ENCODE peak calls at places on chromosomes 11 and 22, in six cellular contexts. One of them, this sample, is unnamed. For H3K36me3, the result is how much of the 10 kb centered on the place peaks cover.

GRCh38 chr22:47031628-47031915 is 269.1 kb downstream of the TBC1D22A start:
- DNase-seq in H7: no peak
- DNase-seq in fibroblast of lung: no peak
- DNase-seq in pancreas: no peak
- DNase-seq in left ventricle myocardium inferior: peak
- DNase-seq in GM23248: no peak
- DNase-seq in this sample: no peak

GRCh38 chr11:111329306-111330204 is 31.2 kb downstream of the POU2AF3 start:
- DNase-seq in H7: no peak
- DNase-seq in fibroblast of lung: no peak
- DNase-seq in pancreas: peak
- DNase-seq in left ventricle myocardium inferior: peak
- DNase-seq in GM23248: no peak
- DNase-seq in this sample: no peak

GRCh38 chr11:102617491-102618026 is 7.6 kb downstream of the MMP20 start:
- DNase-seq in H7: no peak
- DNase-seq in fibroblast of lung: no peak
- DNase-seq in pancreas: no peak
- DNase-seq in left ventricle myocardium inferior: no peak
- DNase-seq in GM23248: no peak
- DNase-seq in this sample: no peak

GRCh38 chr11:83042966-83043711 is 28.6 kb downstream of the RAB30 start:
- DNase-seq in H7: no peak
- DNase-seq in fibroblast of lung: peak
- DNase-seq in pancreas: no peak
- DNase-seq in left ventricle myocardium inferior: no peak
- DNase-seq in GM23248: peak
- DNase-seq in this sample: no peak

GRCh38 chr11:116500002-116500832 is 272.6 kb downstream of the BUD13 start:
- DNase-seq in H7: peak
- DNase-seq in fibroblast of lung: no peak
- DNase-seq in pancreas: no peak
- DNase-seq in left ventricle myocardium inferior: no peak
- DNase-seq in GM23248: no peak
- DNase-seq in this sample: no peak

GRCh38 chr11:36333897-36334296 is 37.8 kb downstream of the PRR5L start:
- DNase-seq in H7: peak
- DNase-seq in fibroblast of lung: peak
- DNase-seq in pancreas: no peak
- DNase-seq in left ventricle myocardium inferior: no peak
- DNase-seq in GM23248: peak
- DNase-seq in this sample: no peak

GRCh38 chr11:2561283-2562180 is 116.7 kb downstream of the KCNQ1 start:
- DNase-seq in H7: no peak
- DNase-seq in fibroblast of lung: no peak
- DNase-seq in pancreas: no peak
- DNase-seq in left ventricle myocardium inferior: peak
- DNase-seq in GM23248: no peak
- DNase-seq in this sample: peak

GRCh38 chr22:24550028-24550901 is 4.7 kb downstream of the GUCD1 start:
- DNase-seq in H7: no peak
- DNase-seq in fibroblast of lung: no peak
- DNase-seq in pancreas: no peak
- DNase-seq in left ventricle myocardium inferior: peak
- DNase-seq in GM23248: peak
- DNase-seq in this sample: no peak

GRCh38 chr11:6298605-6299004 is 21.7 kb downstream of the CAVIN3 start:
- DNase-seq in H7: peak
- DNase-seq in fibroblast of lung: peak
- DNase-seq in pancreas: peak
- DNase-seq in left ventricle myocardium inferior: peak
- DNase-seq in GM23248: peak
- DNase-seq in this sample: peak

GRCh38 chr11:85094795-85095194 is 532.3 kb downstream of the DLG2 start:
- DNase-seq in H7: no peak
- DNase-seq in fibroblast of lung: no peak
- DNase-seq in pancreas: no peak
- DNase-seq in left ventricle myocardium inferior: no peak
- DNase-seq in GM23248: no peak
- DNase-seq in this sample: no peak

GRCh38 chr11:18768472-18768901 is 23.1 kb downstream of the PTPN5 start:
- DNase-seq in H7: no peak
- DNase-seq in fibroblast of lung: no peak
- DNase-seq in pancreas: no peak
- DNase-seq in left ventricle myocardium inferior: no peak
- DNase-seq in GM23248: no peak
- DNase-seq in this sample: no peak

GRCh38 chr11:111230122-111230465 is 15.4 kb upstream of the POU2AF2 start:
- DNase-seq in H7: no peak
- DNase-seq in fibroblast of lung: no peak
- DNase-seq in pancreas: no peak
- DNase-seq in left ventricle myocardium inferior: no peak
- DNase-seq in GM23248: no peak
- DNase-seq in this sample: no peak

GRCh38 chr11:60774726-60775125 is 10.4 kb upstream of the MS4A10 start:
- DNase-seq in H7: no peak
- DNase-seq in fibroblast of lung: no peak
- DNase-seq in pancreas: no peak
- DNase-seq in left ventricle myocardium inferior: no peak
- DNase-seq in GM23248: no peak
- DNase-seq in this sample: no peak

GRCh38 chr22:49391436-49391835 is 436.2 kb downstream of the BRD1 start:
- DNase-seq in H7: no peak
- DNase-seq in fibroblast of lung: no peak
- DNase-seq in pancreas: no peak
- DNase-seq in left ventricle myocardium inferior: no peak
- DNase-seq in GM23248: no peak
- DNase-seq in this sample: no peak

GRCh38 chr11:14229472-14229871 is 129.5 kb downstream of the RRAS2 start:
- DNase-seq in H7: no peak
- DNase-seq in fibroblast of lung: no peak
- DNase-seq in pancreas: no peak
- DNase-seq in left ventricle myocardium inferior: no peak
- DNase-seq in GM23248: no peak
- DNase-seq in this sample: no peak

GRCh38 chr11:44145011-44145777 is 49.7 kb downstream of the EXT2 start:
- DNase-seq in H7: no peak
- DNase-seq in fibroblast of lung: no peak
- DNase-seq in pancreas: no peak
- DNase-seq in left ventricle myocardium inferior: no peak
- DNase-seq in GM23248: peak
- DNase-seq in this sample: no peak

GRCh38 chr11:85475637-85476517 is 151.3 kb downstream of the DLG2 start:
- DNase-seq in H7: no peak
- DNase-seq in fibroblast of lung: no peak
- DNase-seq in pancreas: no peak
- DNase-seq in left ventricle myocardium inferior: no peak
- DNase-seq in GM23248: no peak
- DNase-seq in this sample: no peak

GRCh38 chr11:110349109-110349996 is 52.9 kb upstream of the RDX start:
- DNase-seq in H7: peak
- DNase-seq in fibroblast of lung: peak
- DNase-seq in pancreas: no peak
- DNase-seq in left ventricle myocardium inferior: no peak
- DNase-seq in GM23248: no peak
- DNase-seq in this sample: no peak

GRCh38 chr22:46815896-46816721 is 53.7 kb downstream of the TBC1D22A start:
- DNase-seq in H7: peak
- DNase-seq in fibroblast of lung: peak
- DNase-seq in pancreas: peak
- DNase-seq in left ventricle myocardium inferior: no peak
- DNase-seq in GM23248: peak
- DNase-seq in this sample: no peak

GRCh38 chr22:29004647-29005371 is 56.8 kb downstream of the C22orf31 start:
- DNase-seq in H7: peak
- DNase-seq in fibroblast of lung: peak
- DNase-seq in pancreas: peak
- DNase-seq in left ventricle myocardium inferior: peak
- DNase-seq in GM23248: no peak
- DNase-seq in this sample: peak

GRCh38 chr22:29621761-29622526 is 18.5 kb downstream of the NF2 start:
- DNase-seq in H7: no peak
- DNase-seq in fibroblast of lung: peak
- DNase-seq in pancreas: no peak
- DNase-seq in left ventricle myocardium inferior: no peak
- DNase-seq in GM23248: peak
- DNase-seq in this sample: no peak

GRCh38 chr11:45501980-45502545 is 163.4 kb downstream of the CHST1 start:
- DNase-seq in H7: no peak
- DNase-seq in fibroblast of lung: no peak
- DNase-seq in pancreas: no peak
- DNase-seq in left ventricle myocardium inferior: no peak
- DNase-seq in GM23248: peak
- DNase-seq in this sample: no peak

GRCh38 chr22:46083383-46084350 is 66.7 kb upstream of the PPARA start:
- DNase-seq in H7: no peak
- DNase-seq in fibroblast of lung: no peak
- DNase-seq in pancreas: no peak
- DNase-seq in left ventricle myocardium inferior: peak
- DNase-seq in GM23248: peak
- DNase-seq in this sample: peak

GRCh38 chr11:75858042-75858441 is 43.0 kb downstream of the UVRAG start:
- DNase-seq in H7: no peak
- DNase-seq in fibroblast of lung: no peak
- DNase-seq in pancreas: no peak
- DNase-seq in left ventricle myocardium inferior: no peak
- DNase-seq in GM23248: peak
- DNase-seq in this sample: no peak
- H3K36me3 ChIP-seq in H7: under half
- H3K36me3 ChIP-seq in fibroblast of lung: under half
- H3K36me3 ChIP-seq in pancreas: under half
- H3K36me3 ChIP-seq in left ventricle myocardium inferior: under half
- H3K36me3 ChIP-seq in GM23248: under half
- H3K36me3 ChIP-seq in this sample: under half

GRCh38 chr11:95831198-95831883 is 41.0 kb downstream of the CEP57 start:
- DNase-seq in H7: no peak
- DNase-seq in fibroblast of lung: peak
- DNase-seq in pancreas: no peak
- DNase-seq in left ventricle myocardium inferior: no peak
- DNase-seq in GM23248: peak
- DNase-seq in this sample: no peak
- H3K36me3 ChIP-seq in H7: under half
- H3K36me3 ChIP-seq in fibroblast of lung: under half
- H3K36me3 ChIP-seq in pancreas: under half
- H3K36me3 ChIP-seq in left ventricle myocardium inferior: half or more
- H3K36me3 ChIP-seq in GM23248: under half
- H3K36me3 ChIP-seq in this sample: under half

DNA sequence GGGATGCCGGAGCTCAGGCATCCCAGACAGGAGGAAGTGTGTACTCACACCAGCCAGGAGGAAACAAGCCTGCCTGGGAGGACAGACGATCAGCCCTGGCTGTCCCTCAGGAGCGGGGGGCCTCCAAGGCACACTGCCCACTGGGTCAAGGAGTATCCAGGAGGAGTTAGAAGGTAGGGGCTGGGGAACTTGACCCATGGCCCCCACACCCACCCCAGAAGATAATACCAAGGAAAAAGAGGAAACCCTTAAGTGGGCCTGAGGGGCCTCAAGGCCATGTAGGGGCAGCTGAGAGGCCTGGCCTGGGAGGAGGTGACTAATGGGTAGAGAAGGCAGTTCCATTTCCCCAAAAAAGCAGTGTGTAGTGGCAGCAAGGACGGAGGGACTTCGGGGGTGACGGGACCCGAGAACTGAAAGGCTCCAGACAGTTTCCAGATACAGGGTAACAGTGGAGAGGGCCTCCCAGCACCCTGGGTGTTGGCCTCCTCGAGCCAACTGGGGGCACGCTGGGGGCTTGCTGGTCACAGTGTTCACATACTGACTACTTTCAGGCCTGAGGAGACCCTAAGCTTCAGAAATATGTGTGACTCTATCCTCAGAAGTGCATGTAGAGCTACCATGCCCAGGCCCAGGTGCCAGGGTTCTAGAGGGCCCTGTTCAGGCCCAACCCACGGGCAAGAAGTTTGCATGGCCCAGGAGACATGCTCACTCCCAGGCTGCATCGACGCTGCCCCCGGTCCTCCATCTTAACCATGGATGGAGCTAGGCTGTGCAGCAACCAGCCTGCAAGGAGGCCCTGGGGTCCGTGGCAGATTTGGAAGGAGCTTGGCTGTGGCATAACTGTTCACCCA is 75.7 kb upstream of the PITPNB start:
- DNase-seq in H7: no peak
- DNase-seq in fibroblast of lung: no peak
- DNase-seq in pancreas: no peak
- DNase-seq in left ventricle myocardium inferior: no peak
- DNase-seq in GM23248: no peak
- DNase-seq in this sample: no peak
- H3K36me3 ChIP-seq in H7: under half
- H3K36me3 ChIP-seq in fibroblast of lung: under half
- H3K36me3 ChIP-seq in pancreas: under half
- H3K36me3 ChIP-seq in left ventricle myocardium inferior: half or more
- H3K36me3 ChIP-seq in GM23248: under half
- H3K36me3 ChIP-seq in this sample: under half

DNA sequence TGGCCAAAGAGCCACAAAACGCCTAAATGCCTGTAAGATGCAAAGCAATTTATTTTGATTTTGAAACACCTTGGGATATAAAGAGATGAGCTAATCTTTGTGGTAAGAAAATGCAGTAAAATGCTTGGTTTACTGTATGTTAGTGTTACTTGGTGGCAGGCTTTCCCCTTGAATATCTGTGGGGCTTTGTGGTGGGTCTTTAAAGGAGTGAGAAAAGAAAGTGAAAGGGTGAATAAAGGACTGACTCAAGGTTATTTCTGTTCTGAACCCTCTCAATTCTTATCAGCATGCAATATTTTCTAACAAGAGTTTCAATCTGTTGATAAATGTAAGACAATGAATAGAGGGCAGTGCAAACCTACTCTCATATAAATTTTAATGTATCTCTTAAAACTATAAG is 1555.9 kb upstream of the RAG2 start:
- DNase-seq in H7: no peak
- DNase-seq in fibroblast of lung: no peak
- DNase-seq in pancreas: no peak
- DNase-seq in left ventricle myocardium inferior: no peak
- DNase-seq in GM23248: no peak
- DNase-seq in this sample: no peak
- H3K36me3 ChIP-seq in H7: under half
- H3K36me3 ChIP-seq in fibroblast of lung: under half
- H3K36me3 ChIP-seq in pancreas: under half
- H3K36me3 ChIP-seq in left ventricle myocardium inferior: under half
- H3K36me3 ChIP-seq in GM23248: under half
- H3K36me3 ChIP-seq in this sample: under half

DNA sequence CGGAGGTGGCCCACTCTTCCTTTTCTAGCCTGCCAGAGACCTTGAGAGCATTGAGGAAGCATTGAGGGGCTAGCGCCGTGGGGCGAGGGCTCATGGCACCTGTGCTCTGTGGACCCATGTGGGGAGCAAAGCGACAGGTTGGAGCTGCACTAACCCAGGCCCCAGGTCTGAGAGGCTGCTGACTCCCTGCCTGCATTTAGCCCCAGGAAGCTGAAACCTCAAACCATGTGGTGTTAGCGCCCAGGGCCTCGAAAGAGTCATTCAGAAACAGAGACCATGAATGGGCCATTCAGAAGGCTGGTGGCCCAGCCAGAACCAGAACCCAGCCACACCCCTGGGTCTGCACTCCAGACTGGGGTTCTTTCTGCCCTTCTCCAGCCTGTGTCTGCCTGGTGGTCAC is 88.6 kb downstream of the BCR start:
- DNase-seq in H7: no peak
- DNase-seq in fibroblast of lung: no peak
- DNase-seq in pancreas: no peak
- DNase-seq in left ventricle myocardium inferior: no peak
- DNase-seq in GM23248: no peak
- DNase-seq in this sample: no peak
- H3K36me3 ChIP-seq in H7: under half
- H3K36me3 ChIP-seq in fibroblast of lung: under half
- H3K36me3 ChIP-seq in pancreas: under half
- H3K36me3 ChIP-seq in left ventricle myocardium inferior: half or more
- H3K36me3 ChIP-seq in GM23248: under half
- H3K36me3 ChIP-seq in this sample: under half

GRCh38 chr11:133552938-133553337 is 20.6 kb upstream of the OPCML start:
- DNase-seq in H7: no peak
- DNase-seq in fibroblast of lung: no peak
- DNase-seq in pancreas: no peak
- DNase-seq in left ventricle myocardium inferior: no peak
- DNase-seq in GM23248: no peak
- DNase-seq in this sample: no peak
- H3K36me3 ChIP-seq in H7: under half
- H3K36me3 ChIP-seq in fibroblast of lung: under half
- H3K36me3 ChIP-seq in pancreas: under half
- H3K36me3 ChIP-seq in left ventricle myocardium inferior: under half
- H3K36me3 ChIP-seq in GM23248: under half
- H3K36me3 ChIP-seq in this sample: under half